ENCODE peak calls at places on chromosome 7, in ten cellular contexts. One of them, this sample, is unnamed.

GRCh38 chr7:16223963-16224707 is 197.2 kb downstream of the CRPPA start:
- DNase-seq in NCI-H774: no peak
- DNase-seq in GF-D8: no peak
- DNase-seq in HCEC 1CT: no peak
- DNase-seq in activated CD4-positive, alpha-beta T cell treated with anti-CD3 and anti-CD28 coated beads, Interleukin-2, amount 10 ng/mL, durations not matched to agents 7 days and 5 days: peak
- DNase-seq in mesenchymal stem cell: no peak
- DNase-seq in NCI-H510A treated with DMSO at 0.1 percent for 48 hours: no peak
- DNase-seq in Peyer's patch: no peak
- DNase-seq in central memory CD4-positive, alpha-beta T cell: peak
- DNase-seq in lower leg skin: no peak
- DNase-seq in this sample: peak

GRCh38 chr7:28767356-28767755 is 190.8 kb downstream of the TRIL start:
- DNase-seq in NCI-H774: no peak
- DNase-seq in GF-D8: no peak
- DNase-seq in HCEC 1CT: no peak
- DNase-seq in activated CD4-positive, alpha-beta T cell treated with anti-CD3 and anti-CD28 coated beads, Interleukin-2, amount 10 ng/mL, durations not matched to agents 7 days and 5 days: no peak
- DNase-seq in mesenchymal stem cell: no peak
- DNase-seq in NCI-H510A treated with DMSO at 0.1 percent for 48 hours: no peak
- DNase-seq in Peyer's patch: no peak
- DNase-seq in central memory CD4-positive, alpha-beta T cell: no peak
- DNase-seq in lower leg skin: no peak
- DNase-seq in this sample: no peak

GRCh38 chr7:114928060-114928459 is 6.2 kb downstream of the MDFIC start:
- DNase-seq in NCI-H774: no peak
- DNase-seq in GF-D8: no peak
- DNase-seq in HCEC 1CT: no peak
- DNase-seq in activated CD4-positive, alpha-beta T cell treated with anti-CD3 and anti-CD28 coated beads, Interleukin-2, amount 10 ng/mL, durations not matched to agents 7 days and 5 days: no peak
- DNase-seq in mesenchymal stem cell: no peak
- DNase-seq in NCI-H510A treated with DMSO at 0.1 percent for 48 hours: no peak
- DNase-seq in Peyer's patch: no peak
- DNase-seq in central memory CD4-positive, alpha-beta T cell: no peak
- DNase-seq in lower leg skin: no peak
- DNase-seq in this sample: no peak

GRCh38 chr7:107931740-107932515 is 40.9 kb downstream of the DLD start:
- DNase-seq in NCI-H774: no peak
- DNase-seq in GF-D8: no peak
- DNase-seq in HCEC 1CT: no peak
- DNase-seq in activated CD4-positive, alpha-beta T cell treated with anti-CD3 and anti-CD28 coated beads, Interleukin-2, amount 10 ng/mL, durations not matched to agents 7 days and 5 days: no peak
- DNase-seq in mesenchymal stem cell: no peak
- DNase-seq in NCI-H510A treated with DMSO at 0.1 percent for 48 hours: no peak
- DNase-seq in Peyer's patch: no peak
- DNase-seq in central memory CD4-positive, alpha-beta T cell: no peak
- DNase-seq in lower leg skin: no peak
- DNase-seq in this sample: no peak

GRCh38 chr7:73908123-73908611 is 47.2 kb downstream of the TMEM270 start:
- DNase-seq in NCI-H774: no peak
- DNase-seq in GF-D8: no peak
- DNase-seq in HCEC 1CT: no peak
- DNase-seq in activated CD4-positive, alpha-beta T cell treated with anti-CD3 and anti-CD28 coated beads, Interleukin-2, amount 10 ng/mL, durations not matched to agents 7 days and 5 days: no peak
- DNase-seq in mesenchymal stem cell: no peak
- DNase-seq in NCI-H510A treated with DMSO at 0.1 percent for 48 hours: no peak
- DNase-seq in Peyer's patch: no peak
- DNase-seq in central memory CD4-positive, alpha-beta T cell: no peak
- DNase-seq in lower leg skin: peak
- DNase-seq in this sample: no peak

GRCh38 chr7:44769381-44770209 is 20.9 kb downstream of the ZMIZ2 start:
- DNase-seq in NCI-H774: no peak
- DNase-seq in GF-D8: no peak
- DNase-seq in HCEC 1CT: peak
- DNase-seq in activated CD4-positive, alpha-beta T cell treated with anti-CD3 and anti-CD28 coated beads, Interleukin-2, amount 10 ng/mL, durations not matched to agents 7 days and 5 days: peak
- DNase-seq in mesenchymal stem cell: peak
- DNase-seq in NCI-H510A treated with DMSO at 0.1 percent for 48 hours: no peak
- DNase-seq in Peyer's patch: peak
- DNase-seq in central memory CD4-positive, alpha-beta T cell: no peak
- DNase-seq in lower leg skin: no peak
- DNase-seq in this sample: peak

GRCh38 chr7:32336726-32337125 is 153.5 kb downstream of the LSM5 start:
- DNase-seq in NCI-H774: no peak
- DNase-seq in GF-D8: no peak
- DNase-seq in HCEC 1CT: peak
- DNase-seq in activated CD4-positive, alpha-beta T cell treated with anti-CD3 and anti-CD28 coated beads, Interleukin-2, amount 10 ng/mL, durations not matched to agents 7 days and 5 days: no peak
- DNase-seq in mesenchymal stem cell: no peak
- DNase-seq in NCI-H510A treated with DMSO at 0.1 percent for 48 hours: no peak
- DNase-seq in Peyer's patch: no peak
- DNase-seq in central memory CD4-positive, alpha-beta T cell: no peak
- DNase-seq in lower leg skin: no peak
- DNase-seq in this sample: no peak

GRCh38 chr7:116547347-116547746 is 22.5 kb downstream of the CAV1 start:
- DNase-seq in NCI-H774: no peak
- DNase-seq in GF-D8: no peak
- DNase-seq in HCEC 1CT: peak
- DNase-seq in activated CD4-positive, alpha-beta T cell treated with anti-CD3 and anti-CD28 coated beads, Interleukin-2, amount 10 ng/mL, durations not matched to agents 7 days and 5 days: no peak
- DNase-seq in mesenchymal stem cell: peak
- DNase-seq in NCI-H510A treated with DMSO at 0.1 percent for 48 hours: no peak
- DNase-seq in Peyer's patch: no peak
- DNase-seq in central memory CD4-positive, alpha-beta T cell: no peak
- DNase-seq in lower leg skin: no peak
- DNase-seq in this sample: no peak

This sample was measured in CD4-positive, alpha-beta memory T cell.